ENCODE peak calls at places on chromosome 5, in eight cellular contexts. Y, O, E, M, U, N, B and Z are unnamed samples.

GRCh38 chr5:74851026-74851425 is 15.2 kb downstream of the FAM169A start:
- DNase-seq in Y (no peak), O (no peak), E (no peak), M (no peak), U (no peak), N (no peak), B (no peak), Z (no peak)

GRCh38 chr5:153425914-153426313 is 64.6 kb upstream of the GRIA1 start:
- DNase-seq in Y (peak), O (no peak), E (no peak), M (no peak), U (no peak), N (peak), B (peak), Z (no peak)

GRCh38 chr5:57834829-57835554 is 352.4 kb upstream of the ACTBL2 start:
- DNase-seq in Y (peak), O (no peak), E (peak), M (peak), U (no peak), N (peak), B (peak), Z (no peak)

GRCh38 chr5:155189981-155190380 is 176.4 kb downstream of the KIF4B start:
- DNase-seq in Y (no peak), O (no peak), E (no peak), M (no peak), U (no peak), N (no peak), B (no peak), Z (no peak)

GRCh38 chr5:148107608-148108007 is 43.8 kb downstream of the SPINK5 start:
- DNase-seq in Y (no peak), O (no peak), E (no peak), M (no peak), U (peak), N (no peak), B (peak), Z (no peak)

GRCh38 chr5:131795128-131795719 is 1.6 kb downstream of the FNIP1 start:
- DNase-seq in Y (no peak), O (no peak), E (no peak), M (no peak), U (no peak), N (no peak), B (no peak), Z (no peak)

GRCh38 chr5:178331491-178331981 is 98.9 kb upstream of the PHYKPL start:
- DNase-seq in Y (no peak), O (peak), E (no peak), M (peak), U (peak), N (no peak), B (no peak), Z (peak)

GRCh38 chr5:35664584-35664983 is 46.9 kb downstream of the SPEF2 start:
- DNase-seq in Y (no peak), O (no peak), E (no peak), M (no peak), U (no peak), N (no peak), B (no peak), Z (no peak)

GRCh38 chr5:73625314-73625904 is 587 bp upstream of the ARHGEF28 start:
- DNase-seq in Y (no peak), O (peak), E (peak), M (no peak), U (no peak), N (no peak), B (peak), Z (no peak)

GRCh38 chr5:122332589-122333555 is 20.8 kb downstream of the SNCAIP start:
- DNase-seq in Y (no peak), O (no peak), E (no peak), M (no peak), U (no peak), N (no peak), B (no peak), Z (no peak)

GRCh38 chr5:161846731-161847130 is 1.2 kb upstream of the GABRA1 start:
- DNase-seq in Y (peak), O (no peak), E (no peak), M (no peak), U (peak), N (peak), B (no peak), Z (peak)

GRCh38 chr5:113025596-113025995 is 49.0 kb downstream of the DCP2 start:
- DNase-seq in Y (no peak), O (no peak), E (no peak), M (no peak), U (no peak), N (no peak), B (no peak), Z (no peak)

GRCh38 chr5:171571663-171572062 is 152.2 kb downstream of the FGF18 start:
- DNase-seq in Y (peak), O (peak), E (peak), M (no peak), U (no peak), N (no peak), B (peak), Z (no peak)

GRCh38 chr5:1385395-1386273 is 40.7 kb upstream of the CLPTM1L start:
- DNase-seq in Y (peak), O (peak), E (peak), M (peak), U (peak), N (peak), B (peak), Z (peak)

GRCh38 chr5:35853652-35854051 is 3.0 kb upstream of the IL7R start:
- DNase-seq in Y (no peak), O (peak), E (no peak), M (no peak), U (no peak), N (no peak), B (no peak), Z (no peak)

GRCh38 chr5:162283611-162284010 is 216.0 kb downstream of the GABRG2 start:
- DNase-seq in Y (no peak), O (no peak), E (no peak), M (no peak), U (no peak), N (no peak), B (no peak), Z (no peak)

GRCh38 chr5:32712463-32713395 is 1.6 kb downstream of the NPR3 start:
- DNase-seq in Y (no peak), O (peak), E (peak), M (peak), U (no peak), N (peak), B (peak), Z (no peak)

GRCh38 chr5:34929720-34930526 is 564 bp downstream of the DNAJC21 start:
- DNase-seq in Y (peak), O (peak), E (peak), M (peak), U (peak), N (peak), B (peak), Z (peak)

GRCh38 chr5:33194914-33195313 is 245.9 kb upstream of the TARS1 start:
- DNase-seq in Y (no peak), O (no peak), E (no peak), M (no peak), U (no peak), N (no peak), B (no peak), Z (no peak)

GRCh38 chr5:58019614-58020013 is 440.3 kb downstream of the PLK2 start:
- DNase-seq in Y (peak), O (peak), E (no peak), M (no peak), U (peak), N (no peak), B (no peak), Z (no peak)

GRCh38 chr5:175743676-175744210 is 85.9 kb downstream of the HRH2 start:
- DNase-seq in Y (peak), O (no peak), E (no peak), M (no peak), U (no peak), N (peak), B (no peak), Z (no peak)

GRCh38 chr5:112289465-112289864 is 129.6 kb downstream of the EPB41L4A start:
- DNase-seq in Y (peak), O (no peak), E (no peak), M (no peak), U (no peak), N (peak), B (no peak), Z (no peak)

GRCh38 chr5:142012186-142012785 is 541 bp downstream of the GNPDA1 start:
- DNase-seq in Y (peak), O (peak), E (peak), M (peak), U (peak), N (peak), B (peak), Z (peak)

GRCh38 chr5:139445325-139446170 is 6.2 kb upstream of the DNAJC18 start:
- DNase-seq in Y (no peak), O (peak), E (peak), M (no peak), U (no peak), N (no peak), B (peak), Z (peak)

GRCh38 chr5:107469485-107469884 is 201.3 kb downstream of the EFNA5 start:
- DNase-seq in Y (peak), O (peak), E (peak), M (no peak), U (no peak), N (no peak), B (peak), Z (no peak)

GRCh38 chr5:56829137-56829536 is 13.8 kb downstream of the MAP3K1 start:
- DNase-seq in Y (no peak), O (no peak), E (no peak), M (no peak), U (no peak), N (no peak), B (no peak), Z (no peak)

GRCh38 chr5:157215143-157215825 is 34.6 kb downstream of the ITK start:
- DNase-seq in Y (no peak), O (no peak), E (no peak), M (no peak), U (no peak), N (no peak), B (no peak), Z (no peak)

GRCh38 chr5:107557051-107557658 is 113.6 kb downstream of the EFNA5 start:
- DNase-seq in Y (peak), O (peak), E (peak), M (no peak), U (no peak), N (peak), B (no peak), Z (no peak)

GRCh38 chr5:125499969-125500368 is 753.5 kb upstream of the ZNF608 start:
- DNase-seq in Y (no peak), O (no peak), E (no peak), M (no peak), U (no peak), N (no peak), B (no peak), Z (no peak)

GRCh38 chr5:93532370-93532769 is 48.6 kb downstream of the NR2F1-AS1 start:
- DNase-seq in Y (peak), O (peak), E (peak), M (peak), U (peak), N (no peak), B (peak), Z (no peak)

GRCh38 chr5:25094219-25094618 is 449.4 kb upstream of the CDH10 start:
- DNase-seq in Y (no peak), O (no peak), E (no peak), M (no peak), U (no peak), N (no peak), B (no peak), Z (no peak)

GRCh38 chr5:170479484-170479883 is 24.3 kb upstream of the KCNIP1 start:
- DNase-seq in Y (peak), O (peak), E (no peak), M (no peak), U (no peak), N (no peak), B (no peak), Z (no peak)

GRCh38 chr5:90518666-90519065 is 10.7 kb downstream of the LYSMD3 start:
- DNase-seq in Y (peak), O (peak), E (no peak), M (no peak), U (no peak), N (no peak), B (peak), Z (no peak)

GRCh38 chr5:115583474-115583873 is 18.8 kb downstream of the TICAM2 start:
- DNase-seq in Y (no peak), O (peak), E (peak), M (no peak), U (no peak), N (no peak), B (peak), Z (no peak)

GRCh38 chr5:120678279-120678678 is 214.2 kb downstream of the PRR16 start:
- DNase-seq in Y (no peak), O (peak), E (peak), M (no peak), U (no peak), N (no peak), B (peak), Z (no peak)

GRCh38 chr5:139725073-139725830 is 70.4 kb upstream of the PSD2 start:
- DNase-seq in Y (no peak), O (peak), E (peak), M (no peak), U (no peak), N (no peak), B (peak), Z (no peak)

GRCh38 chr5:43042626-43043399 is 2.7 kb upstream of the ANXA2R start:
- DNase-seq in Y (peak), O (peak), E (peak), M (peak), U (peak), N (peak), B (peak), Z (peak)

GRCh38 chr5:112787261-112787660 is 49.6 kb downstream of the APC start:
- DNase-seq in Y (no peak), O (no peak), E (no peak), M (no peak), U (no peak), N (no peak), B (peak), Z (no peak)

GRCh38 chr5:135159626-135160025 is 125.6 kb upstream of the PITX1 start:
- DNase-seq in Y (no peak), O (no peak), E (no peak), M (no peak), U (no peak), N (no peak), B (no peak), Z (no peak)

GRCh38 chr5:135160036-135160675 is 126.1 kb upstream of the PITX1 start:
- DNase-seq in Y (no peak), O (no peak), E (no peak), M (no peak), U (no peak), N (no peak), B (no peak), Z (no peak)

GRCh38 chr5:135163391-135163790 is 129.4 kb upstream of the PITX1 start:
- DNase-seq in Y (no peak), O (no peak), E (no peak), M (no peak), U (no peak), N (no peak), B (no peak), Z (no peak)

GRCh38 chr5:135163964-135164363 is 129.9 kb upstream of the PITX1 start:
- DNase-seq in Y (no peak), O (no peak), E (no peak), M (no peak), U (no peak), N (no peak), B (no peak), Z (no peak)

DNA sequence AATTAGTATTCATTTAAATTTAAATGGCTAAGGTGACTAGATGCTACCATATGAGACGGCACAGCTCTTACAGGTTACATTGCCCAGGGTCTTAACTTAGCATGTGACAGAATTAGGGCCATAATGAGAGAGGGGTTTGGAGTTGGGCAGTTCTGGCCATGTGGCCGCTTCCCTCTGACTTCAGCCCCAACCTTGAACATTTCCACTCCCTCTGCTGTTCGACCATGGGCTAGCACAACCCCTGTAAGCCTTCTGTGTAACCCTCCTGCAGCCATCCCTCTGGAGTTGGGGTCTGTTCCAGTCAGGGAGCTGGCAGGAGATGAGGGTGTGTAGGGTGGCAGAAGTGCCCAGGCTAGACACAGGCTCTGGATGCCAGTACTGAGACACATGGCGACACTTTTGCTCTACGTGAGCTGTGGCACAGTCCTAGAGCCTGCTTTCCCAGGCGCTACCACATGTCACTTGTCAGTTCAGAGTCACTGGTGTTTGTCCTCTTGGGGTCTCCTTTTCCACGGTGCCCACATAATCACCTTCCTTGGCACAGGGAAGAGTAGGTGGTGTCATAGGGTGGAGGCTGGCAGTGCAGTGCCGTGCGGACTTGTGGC is 128.7 kb upstream of the PITX1 start:
- DNase-seq in Y (no peak), O (no peak), E (no peak), M (no peak), U (no peak), N (no peak), B (no peak), Z (no peak)
- TF ChIP-seq CTCF in Y (no peak), O (peak), E (no peak), M (no peak), U (no peak), N (no peak), B (no peak), Z (no peak)

DNA sequence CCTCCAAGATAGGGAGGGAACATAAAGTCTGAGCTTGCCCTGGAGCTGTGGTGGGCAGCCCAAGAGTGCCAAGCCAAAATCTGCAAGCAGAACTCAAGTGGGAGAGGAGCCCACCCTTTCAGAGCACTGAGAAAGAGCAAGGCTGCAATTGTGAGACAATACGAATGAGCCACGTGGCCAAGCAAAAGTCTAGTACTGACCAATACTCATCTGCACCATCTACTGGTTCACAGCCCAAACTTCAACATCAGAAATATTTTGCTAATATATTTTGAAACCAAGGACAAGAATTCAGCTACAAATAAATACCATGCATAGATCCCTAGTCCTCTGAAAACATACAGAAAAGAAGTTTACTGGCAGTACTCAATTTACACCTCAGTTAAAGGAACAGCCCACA is 696.2 kb upstream of the COX7C start:
- DNase-seq in Y (peak), O (no peak), E (no peak), M (no peak), U (no peak), N (no peak), B (no peak), Z (no peak)
- TF ChIP-seq CTCF in Y (no peak), O (no peak), E (peak), M (no peak), U (no peak), N (no peak), B (no peak), Z (no peak)

GRCh38 chr5:149228610-149229297 is 42.9 kb upstream of the AFAP1L1 start:
- DNase-seq in Y (peak), O (peak), E (peak), M (no peak), U (peak), N (no peak), B (peak), Z (no peak)
- TF ChIP-seq CTCF in Y (peak), O (peak), E (peak), M (peak), U (peak), N (no peak), B (peak), Z (peak)

DNA sequence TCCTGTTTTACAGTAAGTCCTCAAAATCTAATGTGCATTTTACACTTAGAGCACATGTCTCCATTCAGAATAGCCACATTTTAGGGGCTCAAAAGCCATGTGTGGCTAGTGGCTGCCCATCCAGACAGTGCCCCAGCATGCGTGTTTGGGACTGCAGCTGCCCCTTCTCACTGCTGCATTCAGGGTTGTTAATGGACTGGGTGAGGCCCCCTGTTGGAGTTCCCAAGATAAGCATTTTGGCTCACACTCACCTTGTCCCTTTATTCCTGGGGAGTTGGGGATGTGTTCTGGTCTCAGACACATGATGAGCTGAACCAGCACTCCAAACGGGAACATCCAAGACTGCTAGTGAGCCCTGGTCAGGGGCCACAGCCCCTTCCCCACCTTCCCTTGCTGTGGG is 22.2 kb upstream of the ZNF366 start:
- DNase-seq in Y (no peak), O (no peak), E (no peak), M (no peak), U (no peak), N (no peak), B (no peak), Z (no peak)
- TF ChIP-seq CTCF in Y (no peak), O (no peak), E (no peak), M (no peak), U (no peak), N (no peak), B (no peak), Z (no peak)

GRCh38 chr5:82467006-82467561 is 188.9 kb upstream of the RPS23 start:
- DNase-seq in Y (no peak), O (peak), E (peak), M (no peak), U (no peak), N (no peak), B (peak), Z (no peak)
- TF ChIP-seq CTCF in Y (no peak), O (peak), E (peak), M (no peak), U (no peak), N (no peak), B (peak), Z (no peak)

DNA sequence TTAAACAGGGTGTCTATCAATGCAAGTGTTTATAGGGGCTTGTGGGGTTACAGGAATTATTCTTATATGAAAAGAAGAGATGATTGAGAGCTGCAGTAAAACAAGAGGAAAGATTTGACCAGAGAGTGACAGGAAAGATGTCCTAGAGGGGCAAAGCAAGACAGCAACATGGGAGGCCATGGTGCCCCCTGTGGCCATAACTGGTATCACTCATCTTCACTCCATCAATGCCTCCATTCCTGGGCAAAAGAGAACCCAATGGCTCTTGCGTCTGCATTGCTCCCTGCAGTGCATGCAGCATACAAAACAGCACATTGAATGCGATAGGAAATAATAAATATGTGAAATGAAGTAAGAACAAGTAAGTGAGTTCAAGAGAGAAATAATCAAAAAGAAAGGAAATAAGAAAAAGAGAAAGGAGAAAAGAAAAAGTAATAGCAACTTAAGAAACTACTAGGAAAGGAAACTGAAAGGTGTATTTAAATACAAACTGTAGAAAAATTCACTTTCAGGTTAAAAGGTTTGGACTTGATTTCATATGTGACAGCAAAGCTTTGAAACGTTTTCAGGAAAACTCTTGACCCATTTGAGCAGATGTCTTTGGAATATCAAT is 206.6 kb downstream of the SEMA5A start:
- DNase-seq in Y (peak), O (no peak), E (no peak), M (no peak), U (no peak), N (peak), B (no peak), Z (no peak)
- TF ChIP-seq CTCF in Y (no peak), O (peak), E (peak), M (no peak), U (no peak), N (peak), B (peak), Z (peak)